ENCODE peak calls at places on chromosome 1, in nine cellular contexts. Q is stimulated activated naive CD4-positive, alpha-beta T cell; R is PC-9; T is A549; K is endothelial cell of umbilical vein; Y is NCI-H1092; F is naive thymus-derived CD4-positive, alpha-beta T cell; L is aorta; S is CD4-positive, CD25-positive, alpha-beta regulatory T cell. W is an unnamed sample.

GRCh38 chr1:37167479-37167878 is 133.2 kb upstream of the GRIK3 start:
- DNase-seq in R (no peak), L (no peak), S (no peak), Y (no peak), K (no peak), T (no peak), F (no peak), Q (no peak), W (peak)

GRCh38 chr1:7616953-7617352 is 154.1 kb upstream of the VAMP3 start:
- DNase-seq in Q (no peak), L (peak), R (no peak), T (no peak), F (no peak), Y (no peak), K (no peak), S (no peak), W (peak)

GRCh38 chr1:35856964-35857363 is 26.0 kb upstream of the AGO1 start:
- DNase-seq in S (no peak), T (no peak), K (no peak), F (no peak), Y (no peak), L (no peak), Q (no peak), R (no peak), W (peak)

GRCh38 chr1:112395261-112395831 is 668 bp upstream of the CTTNBP2NL start:
- DNase-seq in Y (no peak), Q (no peak), T (no peak), F (no peak), S (no peak), L (no peak), R (peak), K (peak), W (no peak)

GRCh38 chr1:166859597-166859996 is 16.5 kb downstream of the TADA1 start:
- DNase-seq in L (no peak), T (no peak), Y (no peak), F (no peak), Q (no peak), R (no peak), S (no peak), K (no peak), W (no peak)

GRCh38 chr1:26784023-26784871 is 3.5 kb upstream of the PIGV start:
- DNase-seq in T (no peak), F (no peak), K (peak), R (peak), Q (no peak), L (peak), Y (no peak), S (no peak), W (peak)

GRCh38 chr1:52402860-52403240 is 1.4 kb downstream of the ORC1 start:
- DNase-seq in L (no peak), Q (no peak), F (no peak), K (no peak), R (no peak), S (no peak), Y (no peak), T (no peak), W (no peak)

GRCh38 chr1:147515046-147515869 is 26.0 kb upstream of the BCL9 start:
- DNase-seq in T (no peak), Y (peak), L (no peak), F (no peak), Q (no peak), S (peak), R (peak), K (no peak), W (peak)

GRCh38 chr1:234212764-234213406 is 160.4 kb upstream of the COA6 start:
- DNase-seq in T (peak), S (peak), K (peak), Y (peak), R (peak), L (no peak), F (no peak), Q (no peak), W (peak)

GRCh38 chr1:109241841-109242301 is 7.5 kb upstream of the CELSR2 start:
- DNase-seq in T (no peak), S (no peak), Y (no peak), K (no peak), R (no peak), L (no peak), Q (no peak), F (no peak), W (no peak)